ENCODE peak calls at places on chromosomes 16 and 17, in six cellular contexts. One of them, this sample, is unnamed.

GRCh38 chr17:65231086-65231485 is 93.9 kb downstream of the RGS9 start:
- ATAC-seq in upper lobe of left lung: no peak
- ATAC-seq in GM12878: no peak
- ATAC-seq in HepG2: peak
- ATAC-seq in A549: peak
- ATAC-seq in K562: peak
- ATAC-seq in this sample: no peak

GRCh38 chr16:4142268-4142667 is 26.0 kb upstream of the ADCY9 start:
- ATAC-seq in upper lobe of left lung: no peak
- ATAC-seq in GM12878: peak
- ATAC-seq in HepG2: no peak
- ATAC-seq in A549: no peak
- ATAC-seq in K562: no peak
- ATAC-seq in this sample: no peak

GRCh38 chr16:78407191-78407590 is 307.7 kb downstream of the WWOX start:
- ATAC-seq in upper lobe of left lung: no peak
- ATAC-seq in GM12878: no peak
- ATAC-seq in HepG2: no peak
- ATAC-seq in A549: no peak
- ATAC-seq in K562: no peak
- ATAC-seq in this sample: peak

GRCh38 chr16:75097941-75098897 is 18.4 kb downstream of the LDHD start:
- ATAC-seq in upper lobe of left lung: peak
- ATAC-seq in GM12878: peak
- ATAC-seq in HepG2: peak
- ATAC-seq in A549: no peak
- ATAC-seq in K562: no peak
- ATAC-seq in this sample: no peak

GRCh38 chr17:62627904-62628603 is 584 bp downstream of the MRC2 start:
- ATAC-seq in upper lobe of left lung: no peak
- ATAC-seq in GM12878: peak
- ATAC-seq in HepG2: peak
- ATAC-seq in A549: peak
- ATAC-seq in K562: peak
- ATAC-seq in this sample: peak

GRCh38 chr17:17752822-17753448 is 71.7 kb downstream of the RAI1 start:
- ATAC-seq in upper lobe of left lung: no peak
- ATAC-seq in GM12878: no peak
- ATAC-seq in HepG2: no peak
- ATAC-seq in A549: peak
- ATAC-seq in K562: no peak
- ATAC-seq in this sample: no peak

GRCh38 chr16:89350701-89351380 is 133.3 kb downstream of the ZNF778 start:
- ATAC-seq in upper lobe of left lung: no peak
- ATAC-seq in GM12878: no peak
- ATAC-seq in HepG2: no peak
- ATAC-seq in A549: no peak
- ATAC-seq in K562: peak
- ATAC-seq in this sample: no peak

GRCh38 chr16:13426736-13427135 is 493.2 kb upstream of the ERCC4 start:
- ATAC-seq in upper lobe of left lung: no peak
- ATAC-seq in GM12878: peak
- ATAC-seq in HepG2: no peak
- ATAC-seq in A549: no peak
- ATAC-seq in K562: no peak
- ATAC-seq in this sample: no peak

GRCh38 chr16:79618041-79618711 is 17.6 kb upstream of the MAF start:
- ATAC-seq in upper lobe of left lung: no peak
- ATAC-seq in GM12878: no peak
- ATAC-seq in HepG2: no peak
- ATAC-seq in A549: no peak
- ATAC-seq in K562: no peak
- ATAC-seq in this sample: no peak

GRCh38 chr17:32355649-32356377 is 5.9 kb downstream of the ZNF207 start:
- ATAC-seq in upper lobe of left lung: no peak
- ATAC-seq in GM12878: peak
- ATAC-seq in HepG2: no peak
- ATAC-seq in A549: no peak
- ATAC-seq in K562: peak
- ATAC-seq in this sample: no peak

GRCh38 chr16:1037023-1037933 is 35.3 kb upstream of the SSTR5 start:
- ATAC-seq in upper lobe of left lung: no peak
- ATAC-seq in GM12878: peak
- ATAC-seq in HepG2: peak
- ATAC-seq in A549: peak
- ATAC-seq in K562: no peak
- ATAC-seq in this sample: no peak

GRCh38 chr17:74697477-74697876 is 15.2 kb downstream of the CD300LF start:
- ATAC-seq in upper lobe of left lung: no peak
- ATAC-seq in GM12878: peak
- ATAC-seq in HepG2: no peak
- ATAC-seq in A549: no peak
- ATAC-seq in K562: no peak
- ATAC-seq in this sample: no peak

GRCh38 chr17:30405161-30405560 is 26.4 kb downstream of the CPD start:
- ATAC-seq in upper lobe of left lung: no peak
- ATAC-seq in GM12878: no peak
- ATAC-seq in HepG2: no peak
- ATAC-seq in A549: peak
- ATAC-seq in K562: no peak
- ATAC-seq in this sample: no peak

GRCh38 chr17:57342963-57343589 is 86.8 kb downstream of the MSI2 start:
- ATAC-seq in upper lobe of left lung: no peak
- ATAC-seq in GM12878: no peak
- ATAC-seq in HepG2: no peak
- ATAC-seq in A549: no peak
- ATAC-seq in K562: peak
- ATAC-seq in this sample: no peak

GRCh38 chr17:34291721-34292348 is 6.3 kb downstream of the CCL11 start:
- ATAC-seq in upper lobe of left lung: no peak
- ATAC-seq in GM12878: no peak
- ATAC-seq in HepG2: no peak
- ATAC-seq in A549: no peak
- ATAC-seq in K562: no peak
- ATAC-seq in this sample: no peak

GRCh38 chr17:76872874-76873221 is 4.6 kb downstream of the MGAT5B start:
- ATAC-seq in upper lobe of left lung: no peak
- ATAC-seq in GM12878: no peak
- ATAC-seq in HepG2: no peak
- ATAC-seq in A549: no peak
- ATAC-seq in K562: no peak
- ATAC-seq in this sample: no peak

GRCh38 chr16:253833-254232 is 19.2 kb downstream of the FAM234A start:
- ATAC-seq in upper lobe of left lung: no peak
- ATAC-seq in GM12878: no peak
- ATAC-seq in HepG2: no peak
- ATAC-seq in A549: no peak
- ATAC-seq in K562: no peak
- ATAC-seq in this sample: no peak

GRCh38 chr17:38454528-38454927 is 26.3 kb downstream of the ARHGAP23 start:
- ATAC-seq in upper lobe of left lung: peak
- ATAC-seq in GM12878: peak
- ATAC-seq in HepG2: peak
- ATAC-seq in A549: peak
- ATAC-seq in K562: no peak
- ATAC-seq in this sample: peak

GRCh38 chr16:12311887-12312286 is 335.4 kb downstream of the SNX29 start:
- ATAC-seq in upper lobe of left lung: no peak
- ATAC-seq in GM12878: no peak
- ATAC-seq in HepG2: no peak
- ATAC-seq in A549: no peak
- ATAC-seq in K562: no peak
- ATAC-seq in this sample: no peak

GRCh38 chr16:68272501-68273209 is 8.3 kb downstream of the SLC7A6 start:
- ATAC-seq in upper lobe of left lung: no peak
- ATAC-seq in GM12878: peak
- ATAC-seq in HepG2: no peak
- ATAC-seq in A549: no peak
- ATAC-seq in K562: no peak
- ATAC-seq in this sample: no peak

GRCh38 chr16:11977206-11978041 is 890 bp downstream of the SNX29 start:
- ATAC-seq in upper lobe of left lung: no peak
- ATAC-seq in GM12878: peak
- ATAC-seq in HepG2: peak
- ATAC-seq in A549: peak
- ATAC-seq in K562: peak
- ATAC-seq in this sample: peak

GRCh38 chr17:17028878-17029535 is 13.2 kb upstream of the MPRIP start:
- ATAC-seq in upper lobe of left lung: no peak
- ATAC-seq in GM12878: no peak
- ATAC-seq in HepG2: peak
- ATAC-seq in A549: no peak
- ATAC-seq in K562: no peak
- ATAC-seq in this sample: no peak

GRCh38 chr17:35286120-35286781 is 43.4 kb downstream of the SLFN5 start:
- ATAC-seq in upper lobe of left lung: no peak
- ATAC-seq in GM12878: peak
- ATAC-seq in HepG2: no peak
- ATAC-seq in A549: no peak
- ATAC-seq in K562: no peak
- ATAC-seq in this sample: no peak

GRCh38 chr17:45851022-45851421 is 6.3 kb downstream of the SPPL2C start:
- ATAC-seq in upper lobe of left lung: no peak
- ATAC-seq in GM12878: no peak
- ATAC-seq in HepG2: no peak
- ATAC-seq in A549: no peak
- ATAC-seq in K562: no peak
- ATAC-seq in this sample: no peak

GRCh38 chr17:57859601-57860413 is 10.0 kb upstream of the MRPS23 start:
- ATAC-seq in upper lobe of left lung: no peak
- ATAC-seq in GM12878: no peak
- ATAC-seq in HepG2: no peak
- ATAC-seq in A549: no peak
- ATAC-seq in K562: no peak
- ATAC-seq in this sample: no peak

GRCh38 chr16:56202036-56202435 is 10.7 kb downstream of the GNAO1 start:
- ATAC-seq in upper lobe of left lung: no peak
- ATAC-seq in GM12878: no peak
- ATAC-seq in HepG2: no peak
- ATAC-seq in A549: no peak
- ATAC-seq in K562: no peak
- ATAC-seq in this sample: no peak

GRCh38 chr17:17153709-17154108 is 52.4 kb downstream of the PLD6 start:
- ATAC-seq in upper lobe of left lung: no peak
- ATAC-seq in GM12878: no peak
- ATAC-seq in HepG2: no peak
- ATAC-seq in A549: no peak
- ATAC-seq in K562: no peak
- ATAC-seq in this sample: no peak

GRCh38 chr16:72112906-72113615 is 19.4 kb downstream of the DHX38 start:
- ATAC-seq in upper lobe of left lung: no peak
- ATAC-seq in GM12878: no peak
- ATAC-seq in HepG2: peak
- ATAC-seq in A549: peak
- ATAC-seq in K562: no peak
- ATAC-seq in this sample: no peak

GRCh38 chr16:89371968-89372634 is 118.3 kb downstream of the ANKRD11 start:
- ATAC-seq in upper lobe of left lung: no peak
- ATAC-seq in GM12878: no peak
- ATAC-seq in HepG2: no peak
- ATAC-seq in A549: no peak
- ATAC-seq in K562: no peak
- ATAC-seq in this sample: no peak

GRCh38 chr16:78749745-78750268 is 650.4 kb downstream of the WWOX start:
- ATAC-seq in upper lobe of left lung: no peak
- ATAC-seq in GM12878: peak
- ATAC-seq in HepG2: no peak
- ATAC-seq in A549: no peak
- ATAC-seq in K562: no peak
- ATAC-seq in this sample: no peak

GRCh38 chr16:5025171-5025632 is 8.5 kb downstream of the NAGPA start:
- ATAC-seq in upper lobe of left lung: no peak
- ATAC-seq in GM12878: peak
- ATAC-seq in HepG2: peak
- ATAC-seq in A549: peak
- ATAC-seq in K562: peak
- ATAC-seq in this sample: no peak

GRCh38 chr17:72456026-72456569 is 335.3 kb downstream of the SOX9 start:
- ATAC-seq in upper lobe of left lung: peak
- ATAC-seq in GM12878: no peak
- ATAC-seq in HepG2: peak
- ATAC-seq in A549: peak
- ATAC-seq in K562: no peak
- ATAC-seq in this sample: no peak
- TF ChIP-seq EP300 in upper lobe of left lung: no peak
- TF ChIP-seq EP300 in GM12878: no peak
- TF ChIP-seq EP300 in HepG2: no peak
- TF ChIP-seq EP300 in A549: peak
- TF ChIP-seq EP300 in K562: no peak
- TF ChIP-seq EP300 in this sample: no peak

DNA sequence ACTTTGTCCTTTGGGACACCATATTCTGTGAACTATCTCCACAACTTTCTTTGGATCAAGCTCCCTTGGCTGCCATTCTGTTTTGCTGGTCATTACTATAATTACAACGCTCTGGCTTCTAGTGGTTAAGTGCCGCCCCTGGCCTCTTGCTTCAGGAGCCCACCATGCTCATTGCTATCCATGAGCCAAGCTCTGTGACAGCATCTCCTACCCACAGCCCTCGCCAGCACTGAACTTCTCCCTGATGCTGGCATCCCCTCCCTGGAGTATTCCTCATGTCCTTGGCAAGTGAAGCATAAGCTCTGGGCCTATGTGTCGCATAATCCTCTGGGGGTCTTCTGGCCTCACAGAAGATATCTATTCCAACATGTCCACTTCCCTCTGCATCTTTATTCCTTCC is 60.6 kb upstream of the DHX40 start:
- ATAC-seq in upper lobe of left lung: no peak
- ATAC-seq in GM12878: no peak
- ATAC-seq in HepG2: no peak
- ATAC-seq in A549: no peak
- ATAC-seq in K562: no peak
- ATAC-seq in this sample: peak
- TF ChIP-seq CTCF in upper lobe of left lung: no peak
- TF ChIP-seq CTCF in GM12878: no peak
- TF ChIP-seq CTCF in HepG2: no peak
- TF ChIP-seq CTCF in A549: no peak
- TF ChIP-seq CTCF in K562: no peak
- TF ChIP-seq CTCF in this sample: no peak

GRCh38 chr17:67290994-67291362 is 46.0 kb upstream of the HELZ start:
- ATAC-seq in upper lobe of left lung: no peak
- ATAC-seq in GM12878: no peak
- ATAC-seq in HepG2: no peak
- ATAC-seq in A549: no peak
- ATAC-seq in K562: no peak
- ATAC-seq in this sample: no peak
- H3K4me3 ChIP-seq in upper lobe of left lung: no peak
- H3K4me3 ChIP-seq in GM12878: no peak
- H3K4me3 ChIP-seq in HepG2: no peak
- H3K4me3 ChIP-seq in A549: no peak
- H3K4me3 ChIP-seq in K562: no peak
- H3K4me3 ChIP-seq in this sample: no peak

DNA sequence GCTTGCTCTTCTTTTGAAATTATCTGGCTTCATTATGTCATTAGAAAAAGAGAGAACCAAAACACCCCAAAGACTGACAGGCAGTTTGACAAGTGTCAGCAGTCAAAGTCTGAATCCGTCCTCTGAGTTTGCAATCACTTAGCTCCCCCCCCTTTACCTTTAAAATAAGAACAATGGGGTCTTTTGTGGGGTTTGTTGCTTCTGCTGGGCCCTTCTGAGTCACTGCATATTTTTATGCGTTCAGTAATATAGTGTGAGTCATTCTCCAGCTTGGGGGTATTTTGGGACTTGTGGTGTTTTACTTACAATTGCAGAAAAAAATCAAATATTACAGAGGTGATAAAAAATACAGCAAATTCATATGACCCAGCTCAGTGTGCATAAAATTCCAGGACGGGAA is 120.0 kb downstream of the CYLD start:
- ATAC-seq in upper lobe of left lung: no peak
- ATAC-seq in GM12878: no peak
- ATAC-seq in HepG2: peak
- ATAC-seq in A549: peak
- ATAC-seq in K562: no peak
- ATAC-seq in this sample: no peak
- TF ChIP-seq EP300 in upper lobe of left lung: no peak
- TF ChIP-seq EP300 in GM12878: no peak
- TF ChIP-seq EP300 in HepG2: no peak
- TF ChIP-seq EP300 in A549: no peak
- TF ChIP-seq EP300 in K562: no peak
- TF ChIP-seq EP300 in this sample: no peak

This sample was measured in gastroesophageal sphincter.